ENCODE peak calls at places on chromosomes 1 and 21, in eight cellular contexts. W is HAP-1, Q is SJSA1, Y is ovary, P is aorta, E is psoas muscle, C is body of pancreas, U is GM23338. S is an unnamed sample. For H3K4me1, the result is how much of the 10 kb centered on the place peaks cover.

GRCh38 chr1:231938211-231938610 is 311.6 kb downstream of the DISC1 start:
- DNase-seq in W (no peak), U (no peak), Q (no peak), E (no peak), C (no peak), Y (no peak), P (no peak), S (no peak)

GRCh38 chr1:238960071-238960470 is 426.3 kb upstream of the CHRM3 start:
- DNase-seq in Q (no peak), Y (no peak), E (no peak), W (peak), U (no peak), P (no peak), C (no peak), S (no peak)

GRCh38 chr1:169563650-169564049 is 22.6 kb downstream of the F5 start:
- DNase-seq in W (no peak), E (no peak), U (no peak), Q (no peak), C (no peak), P (no peak), Y (no peak), S (no peak)

GRCh38 chr1:65577278-65577677 is 156.8 kb downstream of the LEPR start:
- DNase-seq in C (no peak), P (no peak), W (no peak), Q (no peak), Y (no peak), E (no peak), U (no peak), S (no peak)

GRCh38 chr1:89692601-89693503 is 59.9 kb downstream of the LRRC8C start:
- DNase-seq in E (no peak), Q (no peak), W (no peak), U (no peak), Y (no peak), C (no peak), P (no peak), S (no peak)

GRCh38 chr1:43979528-43980254 is 681 bp downstream of the B4GALT2 start:
- DNase-seq in Y (peak), W (peak), C (peak), P (peak), E (peak), U (peak), Q (peak), S (no peak)

GRCh38 chr21:18529253-18529652 is 125.7 kb upstream of the TMPRSS15 start:
- DNase-seq in E (no peak), Q (no peak), P (no peak), C (no peak), U (no peak), Y (no peak), W (no peak), S (no peak)

GRCh38 chr1:43427941-43428340 is 25.8 kb downstream of the HYI start:
- DNase-seq in W (no peak), Y (no peak), C (no peak), E (peak), Q (no peak), U (no peak), P (peak), S (no peak)

GRCh38 chr1:1354271-1355247 is 3.8 kb downstream of the MXRA8 start:
- DNase-seq in U (no peak), P (no peak), E (peak), C (no peak), Y (no peak), Q (no peak), W (no peak), S (no peak)

GRCh38 chr1:66323958-66324357 is 210.0 kb upstream of the SGIP1 start:
- DNase-seq in Q (no peak), E (no peak), U (peak), W (no peak), P (no peak), Y (no peak), C (no peak), S (no peak)

GRCh38 chr1:225425211-225425786 is 2.5 kb downstream of the LBR start:
- DNase-seq in W (peak), Q (peak), U (no peak), P (no peak), E (no peak), Y (no peak), C (no peak), S (no peak)

GRCh38 chr21:15209224-15209623 is 144.4 kb upstream of the NRIP1 start:
- DNase-seq in Q (no peak), P (no peak), W (no peak), Y (no peak), E (no peak), U (no peak), C (no peak), S (no peak)

GRCh38 chr1:59028052-59028451 is 244.2 kb upstream of the JUN start:
- DNase-seq in Y (no peak), Q (no peak), E (no peak), P (no peak), C (no peak), U (no peak), W (no peak), S (no peak)

GRCh38 chr21:38751379-38752050 is 54.2 kb upstream of the ETS2 start:
- DNase-seq in E (peak), P (peak), U (no peak), C (no peak), Q (peak), W (no peak), Y (no peak), S (no peak)

GRCh38 chr1:155175927-155176371 is 2.3 kb downstream of the TRIM46 start:
- DNase-seq in Y (no peak), E (no peak), C (peak), P (peak), Q (peak), W (peak), U (no peak), S (no peak)

GRCh38 chr1:211606914-211607751 is 28.2 kb upstream of the SLC30A1 start:
- DNase-seq in Q (no peak), C (no peak), P (no peak), E (no peak), Y (no peak), W (no peak), U (no peak), S (no peak)

GRCh38 chr1:220695426-220695825 is 5.3 kb downstream of the C1orf115 start:
- DNase-seq in Y (no peak), E (no peak), U (no peak), Q (no peak), P (no peak), C (no peak), W (no peak), S (no peak)

GRCh38 chr1:87399701-87400100 is 71.0 kb downstream of the LMO4 start:
- DNase-seq in C (peak), P (no peak), U (no peak), W (no peak), E (no peak), Q (no peak), Y (no peak), S (no peak)

GRCh38 chr1:107692580-107693345 is 272.2 kb downstream of the VAV3 start:
- DNase-seq in W (no peak), U (no peak), P (no peak), Q (no peak), C (no peak), Y (no peak), E (no peak), S (no peak)

GRCh38 chr1:175073633-175074032 is 6.0 kb downstream of the TNN start:
- DNase-seq in E (no peak), W (no peak), Y (no peak), Q (no peak), P (no peak), C (no peak), U (peak), S (no peak)

GRCh38 chr1:225653463-225654276 is 747 bp upstream of the ENAH start:
- DNase-seq in C (peak), E (peak), U (peak), Q (peak), W (peak), Y (peak), P (peak), S (no peak)

GRCh38 chr1:244874974-244875579 is 10.7 kb upstream of the HNRNPU start:
- DNase-seq in E (no peak), W (peak), P (no peak), Q (no peak), U (peak), C (no peak), Y (no peak), S (peak)

GRCh38 chr1:212781225-212781624 is 10.4 kb downstream of the NSL1 start:
- DNase-seq in C (no peak), U (no peak), Q (no peak), P (no peak), E (no peak), W (no peak), Y (no peak), S (no peak)

GRCh38 chr1:167648978-167649752 is 19.1 kb downstream of the RCSD1 start:
- DNase-seq in U (peak), W (no peak), P (no peak), Y (no peak), E (no peak), C (peak), Q (no peak), S (no peak)

GRCh38 chr1:60835649-60836048 is 246.7 kb upstream of the NFIA start:
- DNase-seq in C (no peak), U (no peak), W (no peak), E (no peak), Y (no peak), Q (no peak), P (no peak), S (no peak)

GRCh38 chr1:924619-925323 is 1.0 kb downstream of the SAMD11 start:
- DNase-seq in Y (peak), U (peak), C (peak), E (no peak), W (peak), Q (peak), P (peak), S (no peak)

GRCh38 chr1:156336242-156336641 is 1.9 kb downstream of the CCT3 start:
- DNase-seq in U (peak), E (no peak), W (no peak), P (no peak), C (no peak), Q (no peak), Y (no peak), S (no peak)

GRCh38 chr1:206005234-206005633 is 2.0 kb upstream of the RAB7B start:
- DNase-seq in U (no peak), Y (no peak), Q (no peak), W (no peak), P (no peak), E (no peak), C (no peak), S (no peak)

GRCh38 chr1:242800521-242800920 is 276.0 kb upstream of the PLD5 start:
- DNase-seq in E (no peak), W (no peak), P (no peak), U (no peak), Q (no peak), C (no peak), Y (no peak), S (no peak)

GRCh38 chr1:233180626-233181364 is 114.7 kb downstream of the PCNX2 start:
- DNase-seq in Y (no peak), E (no peak), U (peak), C (no peak), Q (no peak), P (no peak), W (no peak), S (no peak)

GRCh38 chr1:66342707-66343106 is 191.2 kb upstream of the SGIP1 start:
- DNase-seq in E (no peak), Y (no peak), U (no peak), C (no peak), P (no peak), Q (no peak), W (no peak), S (no peak)

GRCh38 chr21:36890086-36890485 is 76.4 kb downstream of the HLCS start:
- DNase-seq in P (no peak), U (no peak), C (no peak), Y (no peak), Q (no peak), E (no peak), W (no peak), S (no peak)

GRCh38 chr1:47194314-47194713 is 4.5 kb upstream of the PDZK1IP1 start:
- DNase-seq in C (no peak), U (no peak), E (no peak), P (no peak), Q (no peak), W (no peak), Y (no peak), S (no peak)

GRCh38 chr1:17549384-17549783 is 9.9 kb downstream of the ARHGEF10L start:
- DNase-seq in U (no peak), P (no peak), Q (no peak), W (no peak), Y (no peak), E (no peak), C (no peak), S (no peak)

GRCh38 chr1:17547271-17547670 is 7.8 kb downstream of the ARHGEF10L start:
- DNase-seq in E (no peak), C (no peak), Q (no peak), P (no peak), U (peak), W (no peak), Y (no peak), S (no peak)

GRCh38 chr1:17545354-17545753 is 5.9 kb downstream of the ARHGEF10L start:
- DNase-seq in C (no peak), P (no peak), U (no peak), Q (no peak), W (no peak), Y (no peak), E (no peak), S (no peak)

GRCh38 chr1:17542696-17543095 is 3.2 kb downstream of the ARHGEF10L start:
- DNase-seq in C (no peak), U (no peak), Q (no peak), P (no peak), Y (no peak), W (no peak), E (no peak), S (no peak)

DNA sequence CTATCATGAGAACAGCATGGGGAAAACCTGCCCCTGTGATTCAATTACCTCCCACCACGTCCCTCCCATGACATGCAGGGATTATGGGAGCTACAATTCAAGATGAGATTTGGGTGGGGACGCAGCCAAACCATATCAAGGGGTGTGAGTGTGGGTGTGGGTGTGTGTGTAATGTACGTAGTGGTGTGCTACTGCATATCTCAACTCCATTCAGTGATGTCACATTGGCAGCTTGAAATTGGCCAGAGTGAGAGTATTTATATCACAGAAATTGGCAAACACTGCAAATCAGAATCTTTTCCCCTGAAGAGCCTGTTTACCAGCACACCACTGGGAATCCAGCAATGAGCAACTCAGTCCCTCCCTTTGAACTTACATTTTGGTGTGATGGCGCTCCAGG is 5.5 kb downstream of the ARHGEF10L start:
- DNase-seq in C (no peak), Q (no peak), Y (no peak), U (no peak), W (no peak), E (no peak), P (no peak), S (no peak)
- H3K4me1 ChIP-seq in C (under half), Q (under half), Y (under half), U (half or more), W (under half), E (under half), P (under half), S (under half)

DNA sequence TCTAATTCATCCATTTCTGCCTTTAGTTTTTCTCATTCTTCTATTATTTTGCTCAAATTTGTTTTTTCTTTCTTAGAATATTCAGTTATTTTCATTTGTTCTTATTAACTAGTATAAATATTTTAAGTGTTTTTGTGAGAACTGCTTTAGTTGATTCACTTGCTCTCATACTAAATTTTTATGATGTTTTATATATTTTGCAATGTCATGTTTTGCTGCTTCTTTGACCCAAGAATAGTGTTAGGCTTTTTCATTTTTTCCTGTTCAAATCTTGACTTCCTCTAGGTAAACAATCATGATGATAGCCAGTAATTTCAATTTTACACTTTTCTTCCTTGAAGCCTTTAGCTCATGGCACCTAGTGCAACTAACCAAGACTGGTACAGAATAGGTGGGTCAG is 45.2 kb downstream of the MAN1A2 start:
- DNase-seq in E (no peak), Q (no peak), C (no peak), U (no peak), P (no peak), W (no peak), Y (no peak), S (no peak)
- H3K4me1 ChIP-seq in E (under half), Q (under half), C (under half), U (under half), P (under half), W (under half), Y (under half), S (under half)

GRCh38 chr21:42242611-42243010 is 23.7 kb downstream of the ABCG1 start:
- DNase-seq in Y (no peak), C (no peak), E (peak), Q (no peak), P (no peak), W (no peak), U (no peak), S (no peak)
- H3K4me1 ChIP-seq in Y (under half), C (under half), E (under half), Q (under half), P (under half), W (under half), U (under half), S (under half)

DNA sequence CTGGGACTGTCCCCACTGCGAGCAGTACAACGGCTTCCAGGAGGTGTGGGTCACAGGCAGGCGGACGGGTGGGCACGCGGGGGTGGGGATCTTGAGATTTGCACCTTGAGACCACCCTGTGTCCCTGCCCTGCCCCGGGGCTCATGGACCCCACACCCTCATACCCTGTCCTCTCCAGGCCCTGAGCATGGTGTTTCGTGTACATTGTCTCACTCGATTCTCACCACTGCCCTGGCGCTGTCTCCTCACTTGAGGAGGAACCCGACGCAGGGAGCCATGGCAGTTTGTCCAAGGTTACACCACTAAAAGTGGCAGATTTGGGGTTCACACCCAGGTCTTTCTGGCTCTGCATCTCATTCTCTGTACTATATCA is 7.2 kb downstream of the TMEM201 start:
- DNase-seq in P (peak), U (no peak), Y (no peak), W (no peak), Q (no peak), C (no peak), E (no peak), S (no peak)
- H3K4me1 ChIP-seq in P (under half), U (under half), Y (under half), W (under half), Q (under half), C (under half), E (half or more), S (under half)

GRCh38 chr1:109782514-109782913 is 18.8 kb upstream of the EPS8L3 start:
- DNase-seq in P (peak), E (peak), Y (peak), C (no peak), U (peak), Q (no peak), W (no peak), S (no peak)

GRCh38 chr1:109782927-109783326 is 19.2 kb upstream of the EPS8L3 start:
- DNase-seq in C (no peak), U (no peak), Y (peak), E (peak), P (peak), Q (no peak), W (no peak), S (no peak)

GRCh38 chr1:109783436-109783835 is 19.7 kb upstream of the EPS8L3 start:
- DNase-seq in P (peak), Q (peak), C (no peak), U (peak), W (no peak), E (peak), Y (peak), S (no peak)

GRCh38 chr1:109780982-109781381 is 17.3 kb upstream of the EPS8L3 start:
- DNase-seq in U (no peak), C (no peak), Y (no peak), E (no peak), Q (no peak), P (no peak), W (no peak), S (no peak)

GRCh38 chr1:109781807-109782206 is 18.1 kb upstream of the EPS8L3 start:
- DNase-seq in W (no peak), Q (no peak), P (no peak), C (no peak), Y (no peak), U (no peak), E (no peak), S (no peak)
- H3K4me1 ChIP-seq in W (under half), Q (under half), P (under half), C (under half), Y (under half), U (under half), E (under half), S (under half)

GRCh38 chr1:30728832-30729638 is 5.7 kb upstream of the MATN1 start:
- DNase-seq in Y (no peak), E (no peak), W (no peak), C (no peak), U (no peak), P (no peak), Q (no peak), S (no peak)
- H3K4me1 ChIP-seq in Y (under half), E (under half), W (under half), C (under half), U (under half), P (under half), Q (under half), S (under half)

GRCh38 chr1:31642366-31642765 is 2.3 kb downstream of the PEF1 start:
- DNase-seq in Q (no peak), U (peak), E (no peak), P (no peak), W (no peak), Y (no peak), C (no peak), S (no peak)

GRCh38 chr1:31637915-31638673 is 6.6 kb downstream of the PEF1 start:
- DNase-seq in U (no peak), W (no peak), Y (no peak), C (no peak), P (no peak), E (no peak), Q (no peak), S (no peak)

GRCh38 chr1:31640964-31641363 is 3.7 kb downstream of the PEF1 start:
- DNase-seq in W (no peak), Q (no peak), Y (no peak), P (no peak), E (no peak), U (peak), C (no peak), S (no peak)

GRCh38 chr1:31639543-31639942 is 5.1 kb downstream of the PEF1 start:
- DNase-seq in C (no peak), P (no peak), U (no peak), E (no peak), Q (no peak), W (no peak), Y (no peak), S (no peak)

DNA sequence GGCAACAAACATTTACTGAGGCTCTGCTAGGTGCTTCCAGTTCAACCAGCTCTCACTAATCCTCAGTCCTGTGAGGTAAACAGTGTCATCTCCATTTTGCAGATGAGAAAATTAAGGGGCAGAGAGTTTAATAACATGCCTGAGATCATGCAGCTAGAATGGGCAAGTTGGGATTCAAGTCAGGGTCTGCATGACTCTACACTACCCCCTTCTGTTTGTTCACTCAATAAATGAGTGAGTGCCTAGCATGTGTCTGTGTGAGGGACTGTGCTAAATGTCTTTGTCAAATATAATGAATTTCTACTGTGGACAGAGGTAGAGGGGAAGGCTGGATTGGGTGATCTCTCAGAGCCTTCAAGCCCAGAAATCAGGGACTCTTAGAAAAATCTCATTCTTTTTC is 4.5 kb downstream of the PEF1 start:
- DNase-seq in Q (no peak), C (no peak), Y (no peak), W (no peak), P (no peak), U (no peak), E (no peak), S (no peak)
- H3K4me1 ChIP-seq in Q (under half), C (under half), Y (under half), W (under half), P (under half), U (under half), E (half or more), S (under half)

GRCh38 chr1:85273397-85273796 is 3.0 kb downstream of the BCL10 start:
- DNase-seq in C (no peak), E (no peak), U (no peak), Y (no peak), W (no peak), Q (no peak), P (no peak), S (no peak)
- H3K4me1 ChIP-seq in C (half or more), E (under half), U (under half), Y (under half), W (under half), Q (under half), P (under half), S (under half)